ENCODE peak calls at places on chromosomes 3 and 15, in ten cellular contexts. W, H, V, T, K, E, A, X, N and S are unnamed samples.

GRCh38 chr3:172537521-172538158 is 14.4 kb upstream of the TNFSF10 start:
- DNase-seq in E (no peak), A (no peak), W (no peak), N (no peak), T (no peak), H (no peak), K (no peak), X (no peak), V (no peak), S (no peak)

GRCh38 chr3:184786271-184787010 is 25.5 kb upstream of the VPS8 start:
- DNase-seq in H (no peak), N (peak), T (no peak), E (peak), X (peak), V (no peak), W (peak), K (peak), A (peak), S (no peak)

GRCh38 chr15:96264801-96265515 is 65.5 kb upstream of the NR2F2 start:
- DNase-seq in A (no peak), V (no peak), W (peak), E (peak), N (no peak), H (no peak), T (no peak), K (peak), X (no peak), S (no peak)

GRCh38 chr15:64825081-64825430 is 391 bp downstream of the PIF1 start:
- DNase-seq in W (no peak), K (no peak), N (peak), X (no peak), V (no peak), H (no peak), A (no peak), T (no peak), E (no peak), S (peak)

GRCh38 chr3:152779649-152780048 is 55.3 kb upstream of the P2RY1 start:
- DNase-seq in T (no peak), N (no peak), E (peak), W (no peak), V (no peak), H (no peak), X (peak), A (no peak), K (no peak), S (no peak)

GRCh38 chr3:138367326-138367850 is 19.0 kb downstream of the MRAS start:
- DNase-seq in H (no peak), K (no peak), N (no peak), W (no peak), E (no peak), A (no peak), X (no peak), V (no peak), T (no peak), S (no peak)

GRCh38 chr3:181176610-181177009 is 187.1 kb upstream of the DNAJC19 start:
- DNase-seq in V (peak), K (peak), T (peak), N (peak), H (peak), E (peak), X (peak), W (peak), A (peak), S (peak)

GRCh38 chr3:197577366-197578074 is 21.8 kb upstream of the BDH1 start:
- DNase-seq in K (no peak), V (no peak), A (no peak), X (no peak), W (no peak), N (no peak), H (no peak), E (no peak), T (no peak), S (no peak)

GRCh38 chr3:104437131-104437750 is 929.5 kb upstream of the ALCAM start:
- DNase-seq in T (no peak), E (peak), A (no peak), W (peak), K (peak), N (no peak), H (no peak), V (no peak), X (peak), S (no peak)

GRCh38 chr3:196648856-196649255 is 9.4 kb downstream of the NRROS start:
- DNase-seq in A (no peak), H (no peak), E (peak), N (no peak), X (no peak), T (no peak), K (no peak), V (no peak), W (no peak), S (no peak)

GRCh38 chr3:98817546-98817945 is 54.4 kb downstream of the ST3GAL6 start:
- DNase-seq in H (no peak), W (peak), A (no peak), E (peak), N (no peak), X (peak), V (peak), K (peak), T (no peak), S (no peak)

GRCh38 chr3:30708472-30708871 is 102.1 kb downstream of the TGFBR2 start:
- DNase-seq in V (no peak), X (no peak), N (no peak), E (no peak), T (no peak), K (no peak), H (no peak), W (no peak), A (no peak), S (no peak)

GRCh38 chr15:33278816-33279612 is 31.8 kb upstream of the RYR3 start:
- DNase-seq in V (no peak), W (peak), E (peak), N (peak), K (peak), T (no peak), X (peak), H (no peak), A (no peak), S (peak)

GRCh38 chr3:188458761-188459160 is 304.8 kb downstream of the LPP start:
- DNase-seq in H (no peak), N (no peak), T (no peak), W (no peak), X (peak), E (no peak), V (no peak), K (no peak), A (no peak), S (no peak)

GRCh38 chr15:33675246-33675645 is 293.1 kb upstream of the CHRM5 start:
- DNase-seq in H (no peak), W (no peak), X (peak), N (peak), E (peak), V (peak), A (no peak), K (peak), T (no peak), S (no peak)

GRCh38 chr3:134197681-134198261 is 52.9 kb downstream of the RYK start:
- DNase-seq in H (no peak), T (no peak), N (peak), E (peak), K (peak), V (peak), X (peak), A (no peak), W (peak), S (peak)